ENCODE peak calls at places on chromosomes 7 and 10, in four cellular contexts. One of them, this sample, is unnamed.
A peak's percentile ranks its signal among the peaks of the same experiment; 100 is the strongest.

GRCh38 chr7:105028004-105028403 is 14.0 kb downstream of the KMT2E start:
- DNase-seq in transverse colon: no peak
- DNase-seq in upper lobe of left lung: no peak
- DNase-seq in ovary: no peak
- DNase-seq in this sample: no peak

GRCh38 chr10:58714436-58714835 is 201.8 kb downstream of the BICC1 start:
- DNase-seq in transverse colon: no peak
- DNase-seq in upper lobe of left lung: no peak
- DNase-seq in ovary: no peak
- DNase-seq in this sample: no peak

GRCh38 chr7:76232698-76233097 is 31.0 kb downstream of the SRRM3 start:
- DNase-seq in transverse colon: no peak
- DNase-seq in upper lobe of left lung: no peak
- DNase-seq in ovary: no peak
- DNase-seq in this sample: no peak

GRCh38 chr7:31027161-31027965 is 24.7 kb upstream of the ADCYAP1R1 start:
- DNase-seq in transverse colon: peak; percentile 16
- DNase-seq in upper lobe of left lung: no peak
- DNase-seq in ovary: peak; percentile 72
- DNase-seq in this sample: no peak

GRCh38 chr7:125355899-125356298 is 426.3 kb upstream of the POT1 start:
- DNase-seq in transverse colon: no peak
- DNase-seq in upper lobe of left lung: no peak
- DNase-seq in ovary: no peak
- DNase-seq in this sample: no peak

GRCh38 chr10:110357252-110357780 is 52.6 kb upstream of the SMNDC1 start:
- DNase-seq in transverse colon: peak; percentile 45
- DNase-seq in upper lobe of left lung: no peak
- DNase-seq in ovary: peak; percentile 65
- DNase-seq in this sample: no peak

GRCh38 chr10:88499569-88500470 is 83.3 kb downstream of the RNLS start:
- DNase-seq in transverse colon: no peak
- DNase-seq in upper lobe of left lung: no peak
- DNase-seq in ovary: peak; percentile 14
- DNase-seq in this sample: no peak

GRCh38 chr7:44508328-44508990 is 18.0 kb upstream of the NUDCD3 start:
- DNase-seq in transverse colon: no peak
- DNase-seq in upper lobe of left lung: no peak
- DNase-seq in ovary: no peak
- DNase-seq in this sample: no peak

GRCh38 chr10:22433875-22434274 is 88.6 kb downstream of the SPAG6 start:
- DNase-seq in transverse colon: no peak
- DNase-seq in upper lobe of left lung: no peak
- DNase-seq in ovary: no peak
- DNase-seq in this sample: no peak

GRCh38 chr10:14560274-14560673 is 214.4 kb downstream of the FAM107B start:
- DNase-seq in transverse colon: no peak
- DNase-seq in upper lobe of left lung: no peak
- DNase-seq in ovary: no peak
- DNase-seq in this sample: peak; percentile 60

GRCh38 chr7:13217762-13218161 is 530.3 kb downstream of the ARL4A start:
- DNase-seq in transverse colon: no peak
- DNase-seq in upper lobe of left lung: no peak
- DNase-seq in ovary: no peak
- DNase-seq in this sample: no peak
- TF ChIP-seq EP300 in transverse colon: no peak
- TF ChIP-seq EP300 in upper lobe of left lung: no peak
- TF ChIP-seq EP300 in ovary: no peak
- TF ChIP-seq EP300 in this sample: no peak

GRCh38 chr7:134851141-134851540 is 71.7 kb downstream of the CALD1 start:
- DNase-seq in transverse colon: no peak
- DNase-seq in upper lobe of left lung: no peak
- DNase-seq in ovary: no peak
- DNase-seq in this sample: no peak
- H3K36me3 ChIP-seq in transverse colon: no peaks in the 10 kb centered on the region
- H3K36me3 ChIP-seq in upper lobe of left lung: no peaks in the 10 kb centered on the region
- H3K36me3 ChIP-seq in ovary: no peaks in the 10 kb centered on the region
- H3K36me3 ChIP-seq in this sample: no peaks in the 10 kb centered on the region

GRCh38 chr7:121875203-121875602 is 2.2 kb downstream of the PTPRZ1 start:
- DNase-seq in transverse colon: no peak
- DNase-seq in upper lobe of left lung: no peak
- DNase-seq in ovary: no peak
- DNase-seq in this sample: no peak

GRCh38 chr7:121873795-121874194 is 834 bp downstream of the PTPRZ1 start:
- DNase-seq in transverse colon: no peak
- DNase-seq in upper lobe of left lung: no peak
- DNase-seq in ovary: no peak
- DNase-seq in this sample: no peak

GRCh38 chr7:121872831-121873764 is at the start of gene PTPRZ1:
- DNase-seq in transverse colon: no peak
- DNase-seq in upper lobe of left lung: peak; percentile 87
- DNase-seq in ovary: no peak
- DNase-seq in this sample: peak; percentile 51
- TF ChIP-seq EP300 in transverse colon: no peak
- TF ChIP-seq EP300 in upper lobe of left lung: no peak
- TF ChIP-seq EP300 in ovary: no peak
- TF ChIP-seq EP300 in this sample: no peak

GRCh38 chr10:11282661-11283060 is 265.0 kb downstream of the CELF2 start:
- DNase-seq in transverse colon: no peak
- DNase-seq in upper lobe of left lung: no peak
- DNase-seq in ovary: no peak
- DNase-seq in this sample: no peak

GRCh38 chr10:11280187-11280932 is 262.7 kb downstream of the CELF2 start:
- DNase-seq in transverse colon: no peak
- DNase-seq in upper lobe of left lung: no peak
- DNase-seq in ovary: no peak
- DNase-seq in this sample: no peak

GRCh38 chr10:11276475-11276990 is 258.9 kb downstream of the CELF2 start:
- DNase-seq in transverse colon: no peak
- DNase-seq in upper lobe of left lung: no peak
- DNase-seq in ovary: no peak
- DNase-seq in this sample: no peak

GRCh38 chr10:11282156-11282555 is 264.5 kb downstream of the CELF2 start:
- DNase-seq in transverse colon: no peak
- DNase-seq in upper lobe of left lung: no peak
- DNase-seq in ovary: no peak
- DNase-seq in this sample: no peak

DNA sequence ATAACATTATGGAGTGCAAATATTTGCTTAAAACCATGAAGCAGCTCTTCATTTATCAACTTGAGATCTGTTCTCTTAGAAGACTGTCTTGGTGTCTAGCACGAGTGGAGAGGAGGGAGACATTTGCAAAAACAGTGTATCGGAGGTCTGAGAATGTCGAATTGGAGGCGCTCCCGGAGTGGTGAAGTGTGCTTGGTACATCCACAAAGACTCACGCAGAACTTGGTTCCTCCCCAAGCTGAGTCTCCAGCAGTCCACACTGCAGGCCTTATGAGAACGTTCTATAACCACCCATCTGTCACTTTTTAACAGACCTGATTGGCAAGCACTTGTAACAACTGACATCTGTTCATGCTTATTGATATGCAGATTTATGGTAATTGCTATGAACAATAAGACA is 261.6 kb downstream of the CELF2 start:
- DNase-seq in transverse colon: no peak
- DNase-seq in upper lobe of left lung: no peak
- DNase-seq in ovary: no peak
- DNase-seq in this sample: no peak
- H3K36me3 ChIP-seq in transverse colon: no peaks in the 10 kb centered on the region
- H3K36me3 ChIP-seq in upper lobe of left lung: peaks cover 36% of the 10 kb centered on the region
- H3K36me3 ChIP-seq in ovary: no peaks in the 10 kb centered on the region
- H3K36me3 ChIP-seq in this sample: peaks cover 72% of the 10 kb centered on the region

DNA sequence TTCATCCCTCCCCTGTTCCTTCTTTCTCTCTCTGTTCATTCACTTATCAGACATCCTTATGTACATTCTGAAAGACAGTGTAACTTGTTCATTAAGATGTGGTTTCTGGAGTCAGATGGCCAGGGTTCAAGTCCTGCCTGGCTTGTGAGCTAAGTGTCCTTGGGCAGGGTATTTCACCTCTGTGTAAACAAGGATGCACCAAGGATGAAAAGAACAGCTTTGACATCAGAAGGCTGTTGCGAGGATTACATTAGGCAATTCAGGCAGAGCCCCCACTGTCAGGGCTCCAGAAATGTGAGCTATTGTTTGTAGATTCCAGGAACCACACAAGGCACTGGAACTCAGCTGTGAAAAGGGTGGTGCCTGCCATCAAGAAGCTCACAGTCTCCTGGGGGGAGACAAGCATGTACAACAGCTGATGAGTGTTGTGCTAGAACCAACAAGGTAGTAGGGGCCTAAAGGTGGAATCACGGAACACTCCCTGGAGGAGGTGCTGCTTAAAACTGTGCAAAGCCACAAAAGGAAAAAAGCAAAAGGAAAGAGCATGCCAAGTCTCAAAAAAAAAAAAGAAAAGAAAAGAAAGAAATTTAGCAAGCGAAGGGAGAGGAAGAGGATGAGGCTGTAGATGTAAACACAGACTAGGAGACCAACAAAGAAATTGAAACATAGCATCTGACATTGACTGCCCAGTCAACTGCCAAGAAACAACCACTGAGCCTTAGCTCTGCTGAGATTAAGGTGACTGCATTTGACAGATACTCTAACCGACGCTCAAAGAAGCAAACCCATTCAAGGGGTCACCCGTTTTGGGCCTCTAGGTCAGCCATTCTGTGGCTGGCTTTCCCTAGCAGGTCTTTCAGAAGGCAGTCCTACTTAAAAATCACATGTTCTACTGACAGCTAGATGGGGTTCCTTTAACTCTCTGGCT is 12.5 kb downstream of the PDLIM1 start:
- DNase-seq in transverse colon: no peak
- DNase-seq in upper lobe of left lung: no peak
- DNase-seq in ovary: no peak
- DNase-seq in this sample: no peak
- TF ChIP-seq EP300 in transverse colon: no peak
- TF ChIP-seq EP300 in upper lobe of left lung: peak; percentile 87
- TF ChIP-seq EP300 in ovary: no peak
- TF ChIP-seq EP300 in this sample: peak; percentile 7

GRCh38 chr7:157410831-157411556 is 74.2 kb downstream of the DNAJB6 start:
- DNase-seq in transverse colon: no peak
- DNase-seq in upper lobe of left lung: no peak
- DNase-seq in ovary: no peak
- DNase-seq in this sample: no peak
- H3K36me3 ChIP-seq in transverse colon: no peaks in the 10 kb centered on the region
- H3K36me3 ChIP-seq in upper lobe of left lung: peaks cover 23% of the 10 kb centered on the region
- H3K36me3 ChIP-seq in ovary: no peaks in the 10 kb centered on the region
- H3K36me3 ChIP-seq in this sample: peaks cover 14% of the 10 kb centered on the region

GRCh38 chr7:67566101-67566500 is 569.5 kb downstream of the TYW1 start:
- DNase-seq in transverse colon: no peak
- DNase-seq in upper lobe of left lung: no peak
- DNase-seq in ovary: no peak
- DNase-seq in this sample: no peak

GRCh38 chr7:67564978-67565377 is 568.3 kb downstream of the TYW1 start:
- DNase-seq in transverse colon: no peak
- DNase-seq in upper lobe of left lung: no peak
- DNase-seq in ovary: no peak
- DNase-seq in this sample: no peak
- TF ChIP-seq EP300 in transverse colon: no peak
- TF ChIP-seq EP300 in upper lobe of left lung: no peak
- TF ChIP-seq EP300 in ovary: no peak
- TF ChIP-seq EP300 in this sample: no peak

GRCh38 chr7:158761945-158762344 is 57.3 kb upstream of the NCAPG2 start:
- DNase-seq in transverse colon: no peak
- DNase-seq in upper lobe of left lung: no peak
- DNase-seq in ovary: no peak
- DNase-seq in this sample: no peak

GRCh38 chr7:158760936-158761335 is 56.3 kb upstream of the NCAPG2 start:
- DNase-seq in transverse colon: no peak
- DNase-seq in upper lobe of left lung: no peak
- DNase-seq in ovary: no peak
- DNase-seq in this sample: no peak

GRCh38 chr7:158760445-158760764 is 55.8 kb upstream of the NCAPG2 start:
- DNase-seq in transverse colon: no peak
- DNase-seq in upper lobe of left lung: no peak
- DNase-seq in ovary: no peak
- DNase-seq in this sample: no peak

GRCh38 chr7:158765020-158765419 is 60.4 kb upstream of the NCAPG2 start:
- DNase-seq in transverse colon: no peak
- DNase-seq in upper lobe of left lung: peak; percentile 58
- DNase-seq in ovary: no peak
- DNase-seq in this sample: no peak

DNA sequence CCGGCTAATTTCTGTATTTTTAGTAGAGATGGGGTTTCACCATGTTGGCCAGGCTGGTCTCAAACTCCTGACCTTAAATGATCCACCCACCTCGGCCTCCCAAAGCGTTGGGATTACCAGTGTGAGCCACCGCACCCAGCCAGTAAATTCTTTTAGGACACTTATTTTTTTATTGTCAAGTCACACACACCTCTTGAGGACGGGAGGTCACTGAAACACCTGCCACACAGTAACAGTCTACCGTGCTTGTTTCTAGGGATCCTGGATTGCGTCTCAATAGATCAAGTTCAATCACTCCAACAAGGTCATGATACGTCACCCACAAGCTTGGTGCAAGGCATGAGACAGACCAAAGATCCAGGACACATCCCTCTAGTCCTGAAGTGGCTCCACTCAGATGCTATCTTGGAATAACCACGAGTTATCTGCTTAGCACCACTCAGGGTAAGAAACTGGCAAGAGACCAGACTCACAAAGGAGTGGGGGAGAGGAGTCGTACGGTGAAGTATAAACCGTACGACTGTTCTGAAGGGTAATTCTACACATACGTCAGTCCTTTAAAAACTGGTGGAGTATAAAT is 58.9 kb upstream of the NCAPG2 start:
- DNase-seq in transverse colon: peak; percentile 46
- DNase-seq in upper lobe of left lung: no peak
- DNase-seq in ovary: no peak
- DNase-seq in this sample: no peak
- H3K36me3 ChIP-seq in transverse colon: no peaks in the 10 kb centered on the region
- H3K36me3 ChIP-seq in upper lobe of left lung: peaks cover 32% of the 10 kb centered on the region
- H3K36me3 ChIP-seq in ovary: no peaks in the 10 kb centered on the region
- H3K36me3 ChIP-seq in this sample: peaks cover 30% of the 10 kb centered on the region